ENCODE peak calls at places on chromosomes 13 and 19, in seven cellular contexts. Q is heart right ventricle, S is mammary epithelial cell, L is fibroblast of lung, N is colonic mucosa, C is right lobe of liver, E is ovary. G is an unnamed sample.
A peak's percentile ranks its signal among the peaks of the same experiment; 100 is the strongest.

GRCh38 chr13:102729560-102730275 is 34.9 kb upstream of the METTL21C start:
- DNase-seq in Q (no peak), S (peak; percentile 85), L (peak; percentile 67), N (no peak), C (no peak), E (no peak), G (no peak)

GRCh38 chr19:40754611-40755247 is 3.7 kb downstream of the SNRPA start:
- DNase-seq in Q (no peak), S (no peak), L (no peak), N (peak; percentile 82), C (peak; percentile 74), E (no peak), G (no peak)

GRCh38 chr13:113954046-113954841 is 19.6 kb downstream of the C13orf46 start:
- DNase-seq in Q (no peak), S (no peak), L (no peak), N (no peak), C (peak; percentile 31), E (no peak), G (peak; percentile 32)

GRCh38 chr13:50584856-50585580 is 258.5 kb downstream of the DLEU7 start:
- DNase-seq in Q (no peak), S (no peak), L (no peak), N (no peak), C (no peak), E (no peak), G (no peak)

GRCh38 chr13:74203576-74203975 is 69.4 kb upstream of the KLF12 start:
- DNase-seq in Q (no peak), S (no peak), L (peak; percentile 50), N (no peak), C (no peak), E (no peak), G (no peak)

GRCh38 chr13:35283856-35284255 is 192.6 kb downstream of the MAB21L1 start:
- DNase-seq in Q (no peak), S (peak; percentile 54), L (peak; percentile 9), N (no peak), C (no peak), E (no peak), G (no peak)

GRCh38 chr13:101332583-101332982 is 83.7 kb downstream of the NALCN start:
- DNase-seq in Q (no peak), S (no peak), L (no peak), N (no peak), C (no peak), E (no peak), G (no peak)

GRCh38 chr13:109605846-109606245 is 180.5 kb downstream of the IRS2 start:
- DNase-seq in Q (no peak), S (no peak), L (no peak), N (no peak), C (no peak), E (no peak), G (no peak)

GRCh38 chr19:13094771-13095392 is 7.8 kb downstream of the LYL1 start:
- DNase-seq in Q (no peak), S (no peak), L (no peak), N (no peak), C (no peak), E (no peak), G (no peak)

GRCh38 chr19:1577929-1578618 is 9.9 kb upstream of the MEX3D start:
- DNase-seq in Q (no peak), S (no peak), L (no peak), N (no peak), C (no peak), E (no peak), G (no peak)

GRCh38 chr19:1577090-1577928 is 9.2 kb upstream of the MEX3D start:
- DNase-seq in Q (peak; percentile 68), S (no peak), L (no peak), N (no peak), C (no peak), E (no peak), G (no peak)

GRCh38 chr19:1574763-1575162 is 6.6 kb upstream of the MEX3D start:
- DNase-seq in Q (no peak), S (no peak), L (no peak), N (no peak), C (no peak), E (no peak), G (no peak)

GRCh38 chr19:1575323-1576241 is 7.5 kb upstream of the MEX3D start:
- DNase-seq in Q (no peak), S (no peak), L (no peak), N (no peak), C (no peak), E (no peak), G (no peak)

GRCh38 chr19:1576242-1577089 is 8.3 kb upstream of the MEX3D start:
- DNase-seq in Q (no peak), S (no peak), L (no peak), N (no peak), C (no peak), E (no peak), G (no peak)
- H3K36me3 ChIP-seq in Q (no peaks in the 10 kb centered on the region), S (no peaks in the 10 kb centered on the region), L (peaks cover 23% of the 10 kb centered on the region), N (no peaks in the 10 kb centered on the region), C (peaks cover 31% of the 10 kb centered on the region), E (no peaks in the 10 kb centered on the region), G (peaks cover 47% of the 10 kb centered on the region)

GRCh38 chr19:38713227-38713649 is 31.0 kb downstream of the CAPN12 start:
- DNase-seq in Q (peak; percentile 79), S (no peak), L (no peak), N (peak; percentile 52), C (peak; percentile 93), E (peak; percentile 89), G (no peak)

GRCh38 chr19:38717051-38717450 is 27.2 kb downstream of the CAPN12 start:
- DNase-seq in Q (no peak), S (no peak), L (no peak), N (no peak), C (no peak), E (no peak), G (no peak)

GRCh38 chr19:38713865-38714264 is 30.4 kb downstream of the CAPN12 start:
- DNase-seq in Q (no peak), S (no peak), L (no peak), N (no peak), C (no peak), E (no peak), G (no peak)

GRCh38 chr19:38714354-38714778 is 29.9 kb downstream of the CAPN12 start:
- DNase-seq in Q (no peak), S (no peak), L (no peak), N (no peak), C (peak; percentile 89), E (no peak), G (no peak)

DNA sequence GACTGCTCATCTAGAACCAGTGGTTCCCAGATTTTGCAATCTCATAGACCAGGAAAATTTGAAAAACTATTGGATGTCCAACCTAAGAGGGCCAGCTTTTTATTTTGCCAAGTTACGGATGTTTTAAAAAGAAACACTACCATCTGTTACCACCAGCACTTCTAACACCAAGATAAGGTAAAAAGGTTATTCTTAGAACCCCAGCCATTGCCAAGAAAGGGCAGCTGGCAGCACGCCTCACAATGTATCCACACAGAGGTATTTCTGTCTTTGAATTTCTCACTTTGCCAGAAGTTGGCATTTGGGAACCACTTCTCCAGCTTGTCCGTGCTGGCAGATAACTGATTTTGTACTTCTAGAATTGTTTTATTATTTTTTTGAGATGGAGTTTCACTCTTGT is 28.7 kb downstream of the CAPN12 start:
- DNase-seq in Q (peak; percentile 69), S (no peak), L (no peak), N (no peak), C (no peak), E (no peak), G (no peak)
- H3K36me3 ChIP-seq in Q (peaks cover 10% of the 10 kb centered on the region), S (peaks cover 43% of the 10 kb centered on the region), L (peaks cover 48% of the 10 kb centered on the region), N (peaks cover 82% of the 10 kb centered on the region), C (peaks cover 57% of the 10 kb centered on the region), E (no peaks in the 10 kb centered on the region), G (peaks cover 98% of the 10 kb centered on the region)

GRCh38 chr19:4952945-4953344 is 16.0 kb upstream of the KDM4B start:
- DNase-seq in Q (no peak), S (no peak), L (no peak), N (no peak), C (no peak), E (no peak), G (no peak)
- H3K36me3 ChIP-seq in Q (no peaks in the 10 kb centered on the region), S (peaks cover 20% of the 10 kb centered on the region), L (peaks cover 11% of the 10 kb centered on the region), N (no peaks in the 10 kb centered on the region), C (no peaks in the 10 kb centered on the region), E (no peaks in the 10 kb centered on the region), G (no peaks in the 10 kb centered on the region)

GRCh38 chr13:88424463-88424862 is 753.3 kb downstream of the SLITRK5 start:
- DNase-seq in Q (no peak), S (no peak), L (no peak), N (no peak), C (no peak), E (no peak), G (no peak)
- H3K36me3 ChIP-seq in Q (no peaks in the 10 kb centered on the region), S (no peaks in the 10 kb centered on the region), L (no peaks in the 10 kb centered on the region), N (no peaks in the 10 kb centered on the region), C (no peaks in the 10 kb centered on the region), E (no peaks in the 10 kb centered on the region), G (no peaks in the 10 kb centered on the region)

GRCh38 chr13:94813920-94814500 is 101.7 kb upstream of the SOX21 start:
- DNase-seq in Q (no peak), S (no peak), L (no peak), N (no peak), C (no peak), E (no peak), G (no peak)

GRCh38 chr13:94811753-94812152 is 99.4 kb upstream of the SOX21 start:
- DNase-seq in Q (no peak), S (no peak), L (no peak), N (no peak), C (no peak), E (no peak), G (no peak)

GRCh38 chr13:94816256-94816655 is 103.9 kb upstream of the SOX21 start:
- DNase-seq in Q (no peak), S (no peak), L (no peak), N (no peak), C (no peak), E (no peak), G (no peak)
- H3K36me3 ChIP-seq in Q (no peaks in the 10 kb centered on the region), S (no peaks in the 10 kb centered on the region), L (no peaks in the 10 kb centered on the region), N (no peaks in the 10 kb centered on the region), C (no peaks in the 10 kb centered on the region), E (no peaks in the 10 kb centered on the region), G (no peaks in the 10 kb centered on the region)

GRCh38 chr13:46129955-46130354 is 25.1 kb upstream of the CPB2 start:
- DNase-seq in Q (no peak), S (no peak), L (no peak), N (no peak), C (no peak), E (no peak), G (no peak)
- H3K36me3 ChIP-seq in Q (no peaks in the 10 kb centered on the region), S (no peaks in the 10 kb centered on the region), L (no peaks in the 10 kb centered on the region), N (no peaks in the 10 kb centered on the region), C (peaks cover 2% of the 10 kb centered on the region), E (no peaks in the 10 kb centered on the region), G (peaks cover 67% of the 10 kb centered on the region)

G was measured in lower lobe of right lung.